ENCODE peak calls at places on chromosome 19, in seven cellular contexts. One of them, this sample, is unnamed. For H3K36me3, the result is how much of the 10 kb centered on the place peaks cover.

GRCh38 chr19:40594657-40595077 is 6.5 kb upstream of the LTBP4 start:
- DNase-seq in neural progenitor cell: no peak
- DNase-seq in GM23338: no peak
- DNase-seq in PC-9: no peak
- DNase-seq in GM23248: peak
- DNase-seq in PC-3: peak
- DNase-seq in IMR-90: peak
- DNase-seq in this sample: no peak

GRCh38 chr19:32816555-32817099 is 52.9 kb downstream of the SLC7A9 start:
- DNase-seq in GM23338: peak
- DNase-seq in PC-3: no peak
- DNase-seq in GM23248: no peak
- DNase-seq in PC-9: no peak
- DNase-seq in neural progenitor cell: no peak
- DNase-seq in IMR-90: no peak
- DNase-seq in this sample: no peak

GRCh38 chr19:50252111-50252886 is 48.9 kb downstream of the MYH14 start:
- DNase-seq in IMR-90: no peak
- DNase-seq in GM23338: peak
- DNase-seq in PC-3: peak
- DNase-seq in PC-9: no peak
- DNase-seq in neural progenitor cell: peak
- DNase-seq in GM23248: peak
- DNase-seq in this sample: no peak

GRCh38 chr19:39843919-39844793 is 2.0 kb downstream of the FBL start:
- DNase-seq in IMR-90: peak
- DNase-seq in GM23338: peak
- DNase-seq in PC-9: no peak
- DNase-seq in GM23248: peak
- DNase-seq in neural progenitor cell: peak
- DNase-seq in PC-3: peak
- DNase-seq in this sample: no peak

GRCh38 chr19:39413269-39413902 is 917 bp downstream of the PLEKHG2 start:
- DNase-seq in PC-9: peak
- DNase-seq in IMR-90: peak
- DNase-seq in GM23248: peak
- DNase-seq in PC-3: no peak
- DNase-seq in neural progenitor cell: peak
- DNase-seq in GM23338: peak
- DNase-seq in this sample: no peak

GRCh38 chr19:45973564-45974338 is at the start of gene NOVA2:
- DNase-seq in PC-9: peak
- DNase-seq in GM23338: peak
- DNase-seq in GM23248: peak
- DNase-seq in IMR-90: peak
- DNase-seq in PC-3: peak
- DNase-seq in neural progenitor cell: peak
- DNase-seq in this sample: no peak

GRCh38 chr19:47411101-47411500 is 8.2 kb downstream of the MEIS3 start:
- DNase-seq in PC-9: no peak
- DNase-seq in PC-3: no peak
- DNase-seq in GM23338: no peak
- DNase-seq in IMR-90: peak
- DNase-seq in GM23248: no peak
- DNase-seq in neural progenitor cell: no peak
- DNase-seq in this sample: no peak

GRCh38 chr19:56261145-56261544 is 11.4 kb upstream of the EDDM13 start:
- DNase-seq in GM23248: peak
- DNase-seq in GM23338: no peak
- DNase-seq in neural progenitor cell: no peak
- DNase-seq in IMR-90: no peak
- DNase-seq in PC-9: no peak
- DNase-seq in PC-3: no peak
- DNase-seq in this sample: no peak

GRCh38 chr19:55230780-55231179 is 2.2 kb upstream of the TMEM86B start:
- DNase-seq in IMR-90: no peak
- DNase-seq in GM23248: no peak
- DNase-seq in PC-9: no peak
- DNase-seq in neural progenitor cell: no peak
- DNase-seq in PC-3: no peak
- DNase-seq in GM23338: no peak
- DNase-seq in this sample: no peak

GRCh38 chr19:10105241-10106099 is 692 bp upstream of the PPAN start:
- DNase-seq in PC-3: no peak
- DNase-seq in IMR-90: no peak
- DNase-seq in neural progenitor cell: no peak
- DNase-seq in GM23338: no peak
- DNase-seq in GM23248: peak
- DNase-seq in PC-9: no peak
- DNase-seq in this sample: no peak

GRCh38 chr19:16876904-16877361 is 11.9 kb upstream of the F2RL3 start:
- DNase-seq in neural progenitor cell: no peak
- DNase-seq in IMR-90: no peak
- DNase-seq in GM23248: no peak
- DNase-seq in GM23338: no peak
- DNase-seq in PC-3: peak
- DNase-seq in PC-9: peak
- DNase-seq in this sample: no peak

GRCh38 chr19:48085904-48086864 is 24.4 kb downstream of the PLA2G4C start:
- DNase-seq in neural progenitor cell: no peak
- DNase-seq in GM23248: no peak
- DNase-seq in PC-9: no peak
- DNase-seq in IMR-90: no peak
- DNase-seq in GM23338: peak
- DNase-seq in PC-3: no peak
- DNase-seq in this sample: no peak

GRCh38 chr19:44664976-44665375 is 6.3 kb upstream of the CEACAM19 start:
- DNase-seq in GM23248: no peak
- DNase-seq in PC-3: no peak
- DNase-seq in GM23338: no peak
- DNase-seq in IMR-90: no peak
- DNase-seq in PC-9: no peak
- DNase-seq in neural progenitor cell: no peak
- DNase-seq in this sample: no peak

GRCh38 chr19:58361900-58362271 is 665 bp downstream of the ZNF497 start:
- DNase-seq in GM23248: no peak
- DNase-seq in PC-3: peak
- DNase-seq in neural progenitor cell: no peak
- DNase-seq in PC-9: no peak
- DNase-seq in GM23338: peak
- DNase-seq in IMR-90: peak
- DNase-seq in this sample: no peak

GRCh38 chr19:9431475-9431874 is 3.9 kb downstream of the ZNF266 start:
- DNase-seq in PC-3: peak
- DNase-seq in neural progenitor cell: peak
- DNase-seq in GM23338: peak
- DNase-seq in IMR-90: peak
- DNase-seq in GM23248: peak
- DNase-seq in PC-9: peak
- DNase-seq in this sample: peak

GRCh38 chr19:8388612-8388958 is 1.6 kb upstream of the RAB11B start:
- DNase-seq in PC-3: no peak
- DNase-seq in neural progenitor cell: no peak
- DNase-seq in PC-9: no peak
- DNase-seq in GM23248: no peak
- DNase-seq in GM23338: no peak
- DNase-seq in IMR-90: no peak
- DNase-seq in this sample: no peak

GRCh38 chr19:34733266-34733825 is 697 bp upstream of the ZNF181 start:
- DNase-seq in neural progenitor cell: peak
- DNase-seq in GM23248: no peak
- DNase-seq in IMR-90: no peak
- DNase-seq in PC-9: no peak
- DNase-seq in GM23338: peak
- DNase-seq in PC-3: no peak
- DNase-seq in this sample: no peak

GRCh38 chr19:49855676-49856573 is 5.0 kb downstream of the PTOV1 start:
- DNase-seq in neural progenitor cell: no peak
- DNase-seq in GM23248: no peak
- DNase-seq in GM23338: no peak
- DNase-seq in PC-9: no peak
- DNase-seq in PC-3: peak
- DNase-seq in IMR-90: no peak
- DNase-seq in this sample: no peak

GRCh38 chr19:12764698-12765097 is 10.7 kb downstream of the HOOK2 start:
- DNase-seq in PC-9: no peak
- DNase-seq in IMR-90: no peak
- DNase-seq in GM23338: no peak
- DNase-seq in GM23248: no peak
- DNase-seq in neural progenitor cell: no peak
- DNase-seq in PC-3: no peak
- DNase-seq in this sample: no peak

GRCh38 chr19:12763100-12763499 is 11.5 kb downstream of the BEST2 start:
- DNase-seq in GM23248: no peak
- DNase-seq in PC-9: no peak
- DNase-seq in PC-3: no peak
- DNase-seq in IMR-90: no peak
- DNase-seq in GM23338: no peak
- DNase-seq in neural progenitor cell: no peak
- DNase-seq in this sample: no peak

GRCh38 chr19:12767150-12767549 is 8.2 kb downstream of the HOOK2 start:
- DNase-seq in PC-9: no peak
- DNase-seq in GM23338: peak
- DNase-seq in IMR-90: no peak
- DNase-seq in PC-3: no peak
- DNase-seq in neural progenitor cell: no peak
- DNase-seq in GM23248: no peak
- DNase-seq in this sample: no peak

GRCh38 chr19:12767666-12768065 is 7.7 kb downstream of the HOOK2 start:
- DNase-seq in PC-3: no peak
- DNase-seq in PC-9: no peak
- DNase-seq in GM23338: no peak
- DNase-seq in neural progenitor cell: no peak
- DNase-seq in GM23248: no peak
- DNase-seq in IMR-90: no peak
- DNase-seq in this sample: no peak

GRCh38 chr19:12766051-12766521 is 9.3 kb downstream of the HOOK2 start:
- DNase-seq in GM23248: peak
- DNase-seq in GM23338: peak
- DNase-seq in PC-9: peak
- DNase-seq in IMR-90: peak
- DNase-seq in PC-3: peak
- DNase-seq in neural progenitor cell: peak
- DNase-seq in this sample: no peak
- H3K36me3 ChIP-seq in GM23248: under half
- H3K36me3 ChIP-seq in GM23338: under half
- H3K36me3 ChIP-seq in PC-9: under half
- H3K36me3 ChIP-seq in IMR-90: under half
- H3K36me3 ChIP-seq in PC-3: under half
- H3K36me3 ChIP-seq in neural progenitor cell: under half
- H3K36me3 ChIP-seq in this sample: under half

GRCh38 chr19:2976609-2977000 is 759 bp upstream of the TLE6 start:
- DNase-seq in GM23248: peak
- DNase-seq in PC-9: no peak
- DNase-seq in GM23338: peak
- DNase-seq in IMR-90: no peak
- DNase-seq in neural progenitor cell: peak
- DNase-seq in PC-3: no peak
- DNase-seq in this sample: no peak
- H2AFZ ChIP-seq in GM23248: peak
- H2AFZ ChIP-seq in PC-9: peak
- H2AFZ ChIP-seq in GM23338: peak
- H2AFZ ChIP-seq in IMR-90: peak
- H2AFZ ChIP-seq in neural progenitor cell: no peak
- H2AFZ ChIP-seq in PC-3: peak
- H2AFZ ChIP-seq in this sample: peak

DNA sequence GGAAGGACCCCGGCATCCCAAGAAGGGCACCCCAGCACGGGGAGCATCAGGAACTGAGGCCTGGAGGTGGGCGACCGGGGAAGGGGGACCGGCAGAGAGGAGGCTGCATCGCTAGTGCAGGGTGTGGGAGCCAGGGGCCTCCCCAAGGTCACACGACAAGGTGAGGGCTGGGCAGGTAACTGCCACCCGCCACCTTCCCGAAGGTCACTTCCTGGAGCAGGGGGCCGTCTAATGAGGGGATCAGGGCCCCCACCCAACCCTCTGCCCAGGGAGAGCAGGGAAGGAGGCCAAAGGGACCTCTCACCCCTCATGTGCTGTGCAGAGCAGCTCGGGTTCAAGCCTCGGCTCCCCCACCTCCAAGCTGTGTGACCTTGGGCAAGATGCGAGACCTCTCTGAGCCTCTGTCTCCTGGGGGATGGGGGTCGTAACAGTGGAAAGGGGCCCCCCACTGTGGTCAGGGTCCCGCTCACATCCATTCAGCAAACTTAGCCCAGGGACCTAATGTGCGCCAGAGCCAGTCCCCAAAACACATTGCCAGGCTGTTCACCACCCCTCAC is 6.0 kb downstream of the ZBTB7A start:
- DNase-seq in GM23248: no peak
- DNase-seq in neural progenitor cell: no peak
- DNase-seq in GM23338: no peak
- DNase-seq in PC-3: no peak
- DNase-seq in IMR-90: no peak
- DNase-seq in PC-9: no peak
- DNase-seq in this sample: no peak
- H3K4me3 ChIP-seq in GM23248: peak
- H3K4me3 ChIP-seq in neural progenitor cell: no peak
- H3K4me3 ChIP-seq in GM23338: no peak
- H3K4me3 ChIP-seq in PC-3: peak
- H3K4me3 ChIP-seq in IMR-90: no peak
- H3K4me3 ChIP-seq in PC-9: peak
- H3K4me3 ChIP-seq in this sample: peak

DNA sequence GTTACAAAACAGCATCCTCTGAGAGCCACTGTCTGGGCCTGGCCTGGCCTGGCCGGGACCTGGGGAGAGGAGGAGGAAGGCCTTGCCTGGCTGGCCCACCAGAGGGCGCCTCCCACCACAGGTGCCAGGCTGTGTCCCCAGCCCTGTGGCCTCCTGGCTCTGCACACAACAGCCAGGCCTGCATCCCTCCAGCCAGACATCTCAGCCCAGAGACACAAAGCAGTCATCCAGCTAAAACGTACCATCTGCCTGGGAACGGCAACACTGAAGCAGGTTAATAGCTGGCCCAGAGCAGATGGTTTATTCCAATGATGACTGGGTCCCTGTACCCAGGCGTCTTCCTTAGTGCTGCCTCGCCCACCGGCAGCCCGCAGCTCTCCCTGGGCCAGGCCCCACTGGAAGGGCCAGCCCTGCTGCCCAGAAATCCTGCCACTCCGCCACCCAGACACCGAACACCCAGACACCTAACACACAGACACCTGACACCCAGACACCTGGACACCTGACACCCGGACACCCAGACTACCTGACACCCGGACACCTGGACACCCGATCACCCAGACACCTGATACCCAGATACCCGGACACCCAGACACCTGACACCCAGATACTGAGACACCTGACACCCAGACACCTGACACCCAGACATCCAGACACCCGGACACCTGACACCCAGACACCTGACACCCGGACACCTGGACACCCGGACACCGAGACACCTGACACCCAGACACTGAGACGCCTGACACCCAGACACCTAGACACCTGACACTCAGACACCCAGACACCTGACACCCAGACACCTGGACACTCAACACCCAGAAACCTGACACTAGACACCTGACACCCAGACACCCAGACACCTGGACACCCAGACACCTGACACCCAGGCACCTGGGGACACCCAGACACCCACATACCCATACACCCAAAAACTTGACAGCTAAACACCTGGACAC is 20.1 kb downstream of the C19orf12 start:
- DNase-seq in neural progenitor cell: peak
- DNase-seq in IMR-90: peak
- DNase-seq in PC-3: peak
- DNase-seq in PC-9: peak
- DNase-seq in GM23338: peak
- DNase-seq in GM23248: peak
- DNase-seq in this sample: no peak
- H3K36me3 ChIP-seq in neural progenitor cell: under half
- H3K36me3 ChIP-seq in IMR-90: under half
- H3K36me3 ChIP-seq in PC-3: under half
- H3K36me3 ChIP-seq in PC-9: under half
- H3K36me3 ChIP-seq in GM23338: under half
- H3K36me3 ChIP-seq in GM23248: under half
- H3K36me3 ChIP-seq in this sample: under half

This sample was measured in keratinocyte.